ENCODE peak calls at places on chromosomes 7 and 10, in ten cellular contexts. F, E, X, K, Y, S, A, J, W and I are unnamed samples.

GRCh38 chr7:8277394-8277982 is 15.5 kb upstream of the ICA1 start:
- DNase-seq in J (no peak), A (no peak), Y (no peak), F (no peak), S (no peak), W (no peak), E (no peak), K (no peak), X (peak), I (peak)

GRCh38 chr10:119333146-119333792 is 125.9 kb downstream of the GRK5 start:
- DNase-seq in F (no peak), S (peak), W (no peak), K (peak), X (peak), Y (peak), A (no peak), E (no peak), J (no peak), I (no peak)

GRCh38 chr7:142412551-142413193 is 154.8 kb upstream of the PRSS58 start:
- DNase-seq in Y (peak), A (no peak), W (no peak), J (no peak), K (no peak), F (no peak), E (no peak), S (peak), X (peak), I (peak)

GRCh38 chr7:30467275-30467674 is 11.3 kb downstream of the NOD1 start:
- DNase-seq in W (no peak), K (no peak), F (no peak), Y (no peak), J (no peak), E (no peak), X (peak), A (no peak), S (no peak), I (no peak)

GRCh38 chr10:13716161-13717071 is 129.7 kb downstream of the PRPF18 start:
- DNase-seq in A (no peak), Y (peak), S (peak), J (no peak), X (no peak), W (no peak), E (no peak), F (no peak), K (no peak), I (no peak)

GRCh38 chr7:77887567-77887966 is 89.0 kb downstream of the PHTF2 start:
- DNase-seq in X (no peak), E (no peak), K (no peak), W (no peak), Y (no peak), J (no peak), A (no peak), S (peak), F (no peak), I (no peak)

GRCh38 chr10:67549390-67549789 is 146.6 kb downstream of the CTNNA3 start:
- DNase-seq in X (no peak), E (no peak), A (no peak), F (no peak), S (peak), J (no peak), W (no peak), K (no peak), Y (no peak), I (no peak)

GRCh38 chr7:30422922-30423321 is 55.7 kb downstream of the NOD1 start:
- DNase-seq in W (no peak), Y (no peak), S (peak), E (no peak), X (no peak), F (no peak), A (no peak), K (no peak), J (no peak), I (no peak)

GRCh38 chr7:47681241-47681810 is 99.4 kb upstream of the TNS3 start:
- DNase-seq in E (no peak), W (no peak), J (no peak), F (no peak), A (no peak), S (no peak), Y (no peak), K (no peak), X (no peak), I (no peak)

GRCh38 chr7:35450456-35450855 is 196.6 kb upstream of the TBX20 start:
- DNase-seq in F (no peak), K (no peak), W (no peak), E (no peak), S (no peak), A (no peak), Y (no peak), J (no peak), X (no peak), I (no peak)

GRCh38 chr7:11667810-11668185 is 164.2 kb downstream of the THSD7A start:
- DNase-seq in S (no peak), F (no peak), X (no peak), E (no peak), K (no peak), Y (no peak), J (no peak), W (no peak), A (no peak), I (no peak)

GRCh38 chr7:15757041-15757995 is 70.8 kb upstream of the MEOX2 start:
- DNase-seq in W (no peak), Y (no peak), S (no peak), X (no peak), A (no peak), J (no peak), E (no peak), F (no peak), K (no peak), I (no peak)

GRCh38 chr7:101126651-101127459 is at the start of gene SERPINE1:
- DNase-seq in Y (peak), F (peak), E (peak), S (peak), W (peak), K (peak), X (peak), A (peak), J (peak), I (peak)

GRCh38 chr7:96273716-96274115 is 48.2 kb downstream of the SLC25A13 start:
- DNase-seq in E (no peak), F (no peak), J (no peak), X (no peak), K (no peak), W (no peak), S (no peak), A (no peak), Y (no peak), I (no peak)

GRCh38 chr7:124762611-124763143 is 2.9 kb downstream of the GPR37 start:
- DNase-seq in S (peak), F (no peak), J (peak), K (no peak), X (no peak), A (no peak), Y (no peak), E (no peak), W (peak), I (no peak)

GRCh38 chr7:89554209-89554608 is 600.1 kb upstream of the STEAP1 start:
- DNase-seq in K (no peak), F (no peak), Y (no peak), W (no peak), E (no peak), A (no peak), S (no peak), J (no peak), X (no peak), I (no peak)

DNA sequence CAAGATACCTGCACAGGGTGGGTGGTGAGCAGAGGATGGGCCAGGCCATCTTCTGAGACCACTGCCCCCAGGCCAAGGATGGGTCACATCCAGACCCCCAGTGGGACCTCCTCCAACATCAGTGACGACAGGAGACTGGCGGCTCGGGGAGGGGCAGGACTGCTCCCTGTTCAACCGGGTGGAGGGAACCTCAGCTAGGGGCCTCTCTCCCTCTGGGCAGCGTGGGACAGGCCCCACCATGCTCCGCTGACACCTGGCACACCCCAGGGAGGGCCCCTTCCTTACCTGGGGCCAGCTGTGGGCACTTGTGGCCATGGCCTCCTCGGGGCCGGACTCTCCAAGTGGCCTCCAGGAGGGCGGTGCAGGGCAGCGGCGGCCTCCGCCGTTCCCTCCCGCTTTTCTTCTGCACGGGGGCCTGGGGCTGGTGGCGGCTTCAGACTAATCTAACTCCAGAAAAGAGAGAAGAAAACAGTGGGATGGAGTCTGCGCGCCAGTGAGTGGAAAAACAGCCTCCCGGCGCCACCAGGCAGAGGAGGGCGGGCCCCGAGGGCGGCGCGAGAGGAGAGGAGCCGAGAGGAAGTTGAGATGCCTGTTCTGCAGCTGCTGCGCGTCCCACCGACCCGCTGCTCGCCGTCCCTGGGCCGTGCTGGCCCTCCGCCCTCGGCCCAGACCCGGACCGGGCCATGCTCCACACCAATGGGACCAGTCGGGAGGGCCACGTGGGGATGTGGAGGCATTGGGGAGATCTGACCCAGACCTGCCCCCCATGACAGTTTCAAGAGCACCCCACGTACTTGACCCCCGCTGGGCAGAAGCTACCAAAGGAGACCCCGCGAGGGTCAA is at the start of gene CALHM2:
- DNase-seq in Y (peak), S (peak), W (peak), E (peak), X (no peak), K (peak), F (no peak), A (peak), J (peak), I (peak)
- TF ChIP-seq POLR2A in Y (peak), S (no peak), W (no peak), E (no peak), X (no peak), K (no peak), F (no peak), A (no peak), J (no peak), I (no peak)

GRCh38 chr10:73358331-73359279 is at the start of gene CFAP70:
- DNase-seq in X (peak), Y (peak), F (peak), W (peak), E (peak), K (peak), J (peak), S (peak), A (peak), I (peak)
- TF ChIP-seq POLR2A in X (no peak), Y (peak), F (no peak), W (peak), E (no peak), K (no peak), J (peak), S (no peak), A (peak), I (peak)

GRCh38 chr7:82442492-82443043 is 1.0 kb downstream of the CACNA2D1 start:
- DNase-seq in J (no peak), E (peak), W (peak), Y (no peak), F (no peak), X (peak), K (no peak), A (peak), S (peak), I (no peak)

GRCh38 chr7:82443801-82444219 is 233 bp upstream of the CACNA2D1 start:
- DNase-seq in A (peak), W (peak), J (peak), F (peak), K (peak), Y (no peak), X (peak), S (peak), E (peak), I (no peak)

GRCh38 chr7:82444220-82445049 is 858 bp upstream of the CACNA2D1 start:
- DNase-seq in X (no peak), F (no peak), K (peak), J (no peak), W (peak), A (peak), E (peak), S (no peak), Y (no peak), I (no peak)

GRCh38 chr7:82441916-82442478 is 1.6 kb downstream of the CACNA2D1 start:
- DNase-seq in E (no peak), X (no peak), W (no peak), J (no peak), F (no peak), A (no peak), S (peak), Y (no peak), K (no peak), I (no peak)

GRCh38 chr7:82443044-82443800 is at the start of gene CACNA2D1:
- DNase-seq in X (peak), J (peak), F (no peak), S (no peak), A (peak), Y (no peak), K (no peak), W (no peak), E (peak), I (peak)
- TF ChIP-seq POLR2A in X (no peak), J (no peak), F (no peak), S (peak), A (no peak), Y (no peak), K (no peak), W (peak), E (no peak), I (no peak)

GRCh38 chr7:150784954-150785353 is 15.2 kb downstream of the TMEM176B start:
- DNase-seq in K (no peak), J (no peak), A (no peak), S (no peak), F (no peak), X (no peak), Y (no peak), W (no peak), E (no peak), I (no peak)
- TF ChIP-seq POLR2A in K (no peak), J (no peak), A (no peak), S (no peak), F (no peak), X (no peak), Y (no peak), W (no peak), E (no peak), I (no peak)

GRCh38 chr10:102408081-102408727 is 10.4 kb downstream of the PSD start:
- DNase-seq in S (no peak), A (no peak), F (no peak), E (no peak), W (no peak), X (no peak), Y (no peak), K (no peak), J (no peak), I (no peak)
- TF ChIP-seq POLR2A in S (no peak), A (no peak), F (no peak), E (no peak), W (no peak), X (no peak), Y (no peak), K (no peak), J (no peak), I (no peak)

GRCh38 chr7:55571534-55572377 is 546 bp downstream of the VOPP1 start:
- DNase-seq in Y (peak), W (peak), X (peak), A (peak), E (peak), F (no peak), K (peak), S (peak), J (peak), I (peak)
- TF ChIP-seq POLR2A in Y (no peak), W (no peak), X (no peak), A (peak), E (no peak), F (no peak), K (no peak), S (no peak), J (no peak), I (peak)